ENCODE peak calls at places on chromosome 7, in seven cellular contexts. One of them, this sample, is unnamed.

GRCh38 chr7:126483972-126484371 is 768.8 kb downstream of the GRM8 start:
- DNase-seq in PC-3: no peak
- DNase-seq in H1: no peak
- DNase-seq in DND-41: no peak
- DNase-seq in GM23248: no peak
- DNase-seq in mammary epithelial cell: no peak
- DNase-seq in H9: no peak
- DNase-seq in this sample: no peak

GRCh38 chr7:146002431-146003078 is 114.0 kb upstream of the CNTNAP2 start:
- DNase-seq in PC-3: peak; percentile 8
- DNase-seq in H1: no peak
- DNase-seq in DND-41: no peak
- DNase-seq in GM23248: no peak
- DNase-seq in mammary epithelial cell: no peak
- DNase-seq in H9: no peak
- DNase-seq in this sample: peak; percentile 95

GRCh38 chr7:131364767-131365344 is 37.2 kb downstream of the MKLN1 start:
- DNase-seq in PC-3: no peak
- DNase-seq in H1: no peak
- DNase-seq in DND-41: no peak
- DNase-seq in GM23248: no peak
- DNase-seq in mammary epithelial cell: no peak
- DNase-seq in H9: no peak
- DNase-seq in this sample: no peak

GRCh38 chr7:2253525-2254244 is 11.7 kb downstream of the NUDT1 start:
- DNase-seq in PC-3: no peak
- DNase-seq in H1: no peak
- DNase-seq in DND-41: no peak
- DNase-seq in GM23248: no peak
- DNase-seq in mammary epithelial cell: no peak
- DNase-seq in H9: no peak
- DNase-seq in this sample: no peak

GRCh38 chr7:6071406-6071805 is 40.2 kb downstream of the ANKRD61 start:
- DNase-seq in PC-3: no peak
- DNase-seq in H1: no peak
- DNase-seq in DND-41: no peak
- DNase-seq in GM23248: no peak
- DNase-seq in mammary epithelial cell: no peak
- DNase-seq in H9: no peak
- DNase-seq in this sample: peak; percentile 90

GRCh38 chr7:96962221-96962620 is 43.1 kb upstream of the DLX6 start:
- DNase-seq in PC-3: peak; percentile 81
- DNase-seq in H1: no peak
- DNase-seq in DND-41: no peak
- DNase-seq in GM23248: no peak
- DNase-seq in mammary epithelial cell: no peak
- DNase-seq in H9: no peak
- DNase-seq in this sample: no peak

GRCh38 chr7:132240821-132241422 is 335.3 kb downstream of the PLXNA4 start:
- DNase-seq in PC-3: no peak
- DNase-seq in H1: no peak
- DNase-seq in DND-41: no peak
- DNase-seq in GM23248: no peak
- DNase-seq in mammary epithelial cell: no peak
- DNase-seq in H9: no peak
- DNase-seq in this sample: no peak

GRCh38 chr7:145216876-145217275 is 381.0 kb upstream of the TPK1 start:
- DNase-seq in PC-3: no peak
- DNase-seq in H1: no peak
- DNase-seq in DND-41: no peak
- DNase-seq in GM23248: no peak
- DNase-seq in mammary epithelial cell: no peak
- DNase-seq in H9: no peak
- DNase-seq in this sample: no peak

GRCh38 chr7:123649956-123650355 is 5.7 kb upstream of the LMOD2 start:
- DNase-seq in PC-3: peak; percentile 49
- DNase-seq in H1: no peak
- DNase-seq in DND-41: no peak
- DNase-seq in GM23248: peak; percentile 53
- DNase-seq in mammary epithelial cell: peak; percentile 45
- DNase-seq in H9: no peak
- DNase-seq in this sample: no peak

GRCh38 chr7:473870-474604 is 45.6 kb downstream of the PDGFA start:
- DNase-seq in PC-3: no peak
- DNase-seq in H1: no peak
- DNase-seq in DND-41: no peak
- DNase-seq in GM23248: no peak
- DNase-seq in mammary epithelial cell: no peak
- DNase-seq in H9: no peak
- DNase-seq in this sample: no peak

GRCh38 chr7:29370531-29371314 is 176.1 kb downstream of the CHN2 start:
- DNase-seq in PC-3: peak; percentile 70
- DNase-seq in H1: no peak
- DNase-seq in DND-41: no peak
- DNase-seq in GM23248: peak; percentile 71
- DNase-seq in mammary epithelial cell: peak; percentile 84
- DNase-seq in H9: no peak
- DNase-seq in this sample: no peak

GRCh38 chr7:111863269-111863668 is 301.0 kb upstream of the IMMP2L start:
- DNase-seq in PC-3: no peak
- DNase-seq in H1: no peak
- DNase-seq in DND-41: no peak
- DNase-seq in GM23248: no peak
- DNase-seq in mammary epithelial cell: no peak
- DNase-seq in H9: no peak
- DNase-seq in this sample: no peak

GRCh38 chr7:3790803-3791202 is 489.8 kb downstream of the SDK1 start:
- DNase-seq in PC-3: no peak
- DNase-seq in H1: no peak
- DNase-seq in DND-41: no peak
- DNase-seq in GM23248: no peak
- DNase-seq in mammary epithelial cell: no peak
- DNase-seq in H9: no peak
- DNase-seq in this sample: no peak

GRCh38 chr7:771241-772004 is 44.3 kb upstream of the PRKAR1B start:
- DNase-seq in PC-3: no peak
- DNase-seq in H1: no peak
- DNase-seq in DND-41: no peak
- DNase-seq in GM23248: peak; percentile 39
- DNase-seq in mammary epithelial cell: no peak
- DNase-seq in H9: no peak
- DNase-seq in this sample: no peak

GRCh38 chr7:5203138-5203537 is 13.1 kb downstream of the WIPI2 start:
- DNase-seq in PC-3: no peak
- DNase-seq in H1: no peak
- DNase-seq in DND-41: no peak
- DNase-seq in GM23248: no peak
- DNase-seq in mammary epithelial cell: no peak
- DNase-seq in H9: no peak
- DNase-seq in this sample: no peak

GRCh38 chr7:143975617-143976016 is 21.0 kb downstream of the OR2F1 start:
- DNase-seq in PC-3: no peak
- DNase-seq in H1: no peak
- DNase-seq in DND-41: no peak
- DNase-seq in GM23248: peak; percentile 10
- DNase-seq in mammary epithelial cell: no peak
- DNase-seq in H9: peak; percentile 30
- DNase-seq in this sample: no peak

GRCh38 chr7:82234457-82235049 is 209.0 kb downstream of the CACNA2D1 start:
- DNase-seq in PC-3: peak; percentile 60
- DNase-seq in H1: no peak
- DNase-seq in DND-41: no peak
- DNase-seq in GM23248: peak; percentile 72
- DNase-seq in mammary epithelial cell: no peak
- DNase-seq in H9: no peak
- DNase-seq in this sample: peak; percentile 33

GRCh38 chr7:83517026-83517700 is 131.8 kb downstream of the SEMA3E start:
- DNase-seq in PC-3: no peak
- DNase-seq in H1: no peak
- DNase-seq in DND-41: no peak
- DNase-seq in GM23248: no peak
- DNase-seq in mammary epithelial cell: no peak
- DNase-seq in H9: no peak
- DNase-seq in this sample: no peak

GRCh38 chr7:104931181-104931781 is 82.7 kb upstream of the KMT2E start:
- DNase-seq in PC-3: no peak
- DNase-seq in H1: no peak
- DNase-seq in DND-41: no peak
- DNase-seq in GM23248: no peak
- DNase-seq in mammary epithelial cell: no peak
- DNase-seq in H9: no peak
- DNase-seq in this sample: no peak

GRCh38 chr7:157438121-157439025 is 101.6 kb downstream of the DNAJB6 start:
- DNase-seq in PC-3: no peak
- DNase-seq in H1: peak; percentile 31
- DNase-seq in DND-41: no peak
- DNase-seq in GM23248: no peak
- DNase-seq in mammary epithelial cell: no peak
- DNase-seq in H9: no peak
- DNase-seq in this sample: no peak

GRCh38 chr7:32616625-32617024 is 121.3 kb downstream of the AVL9 start:
- DNase-seq in PC-3: peak; percentile 59
- DNase-seq in H1: no peak
- DNase-seq in DND-41: no peak
- DNase-seq in GM23248: peak; percentile 95
- DNase-seq in mammary epithelial cell: peak; percentile 83
- DNase-seq in H9: no peak
- DNase-seq in this sample: no peak

GRCh38 chr7:84912537-84912936 is 274.3 kb downstream of the SEMA3D start:
- DNase-seq in PC-3: no peak
- DNase-seq in H1: no peak
- DNase-seq in DND-41: no peak
- DNase-seq in GM23248: no peak
- DNase-seq in mammary epithelial cell: no peak
- DNase-seq in H9: no peak
- DNase-seq in this sample: no peak

GRCh38 chr7:84914598-84914997 is 272.3 kb downstream of the SEMA3D start:
- DNase-seq in PC-3: peak; percentile 30
- DNase-seq in H1: no peak
- DNase-seq in DND-41: no peak
- DNase-seq in GM23248: no peak
- DNase-seq in mammary epithelial cell: no peak
- DNase-seq in H9: no peak
- DNase-seq in this sample: no peak

GRCh38 chr7:84912018-84912417 is 274.8 kb downstream of the SEMA3D start:
- DNase-seq in PC-3: no peak
- DNase-seq in H1: no peak
- DNase-seq in DND-41: no peak
- DNase-seq in GM23248: no peak
- DNase-seq in mammary epithelial cell: no peak
- DNase-seq in H9: no peak
- DNase-seq in this sample: no peak

GRCh38 chr7:84913731-84914130 is 273.1 kb downstream of the SEMA3D start:
- DNase-seq in PC-3: peak; percentile 66
- DNase-seq in H1: no peak
- DNase-seq in DND-41: no peak
- DNase-seq in GM23248: peak; percentile 67
- DNase-seq in mammary epithelial cell: no peak
- DNase-seq in H9: no peak
- DNase-seq in this sample: no peak

DNA sequence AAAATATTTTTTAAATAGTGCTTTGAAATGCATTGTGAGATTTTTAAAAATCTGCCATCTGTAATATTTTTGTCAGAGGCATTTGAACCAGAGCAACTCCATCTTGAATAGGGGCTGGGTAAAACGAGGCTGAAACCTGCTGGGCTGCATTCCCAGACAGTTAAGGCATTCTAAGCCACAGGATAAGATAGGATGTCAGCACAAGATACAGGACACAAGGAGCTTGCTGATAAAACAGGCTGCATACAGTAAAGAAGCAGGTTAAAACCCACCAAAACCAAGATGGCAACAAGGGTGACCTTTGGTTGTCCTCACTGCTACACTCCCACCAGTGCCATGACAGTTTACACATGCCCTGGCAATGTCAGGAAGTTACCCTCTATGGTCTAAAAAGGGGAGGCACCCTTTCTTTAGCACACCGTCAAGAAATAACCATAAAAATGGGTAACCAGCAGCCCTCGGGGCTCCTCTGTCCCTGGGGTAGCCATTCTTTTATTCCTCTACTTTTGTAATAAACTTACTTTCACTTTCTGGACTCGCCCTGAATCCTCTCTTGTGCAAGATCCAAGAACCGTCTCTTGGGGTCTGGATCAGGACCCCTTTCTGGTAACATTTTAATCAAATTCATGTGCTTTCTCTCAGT is 273.7 kb downstream of the SEMA3D start:
- DNase-seq in PC-3: peak; percentile 17
- DNase-seq in H1: no peak
- DNase-seq in DND-41: no peak
- DNase-seq in GM23248: peak; percentile 25
- DNase-seq in mammary epithelial cell: no peak
- DNase-seq in H9: peak; percentile 51
- DNase-seq in this sample: no peak
- H2AFZ ChIP-seq in PC-3: peak overlapping the region; percentile 7
- H2AFZ ChIP-seq in H1: peak overlapping the region; percentile 26
- H2AFZ ChIP-seq in DND-41: no peak overlapping the region
- H2AFZ ChIP-seq in GM23248: peak overlapping the region; percentile 85
- H2AFZ ChIP-seq in mammary epithelial cell: peak overlapping the region; percentile 70
- H2AFZ ChIP-seq in H9: peak overlapping the region; percentile 2
- H2AFZ ChIP-seq in this sample: no peak overlapping the region

DNA sequence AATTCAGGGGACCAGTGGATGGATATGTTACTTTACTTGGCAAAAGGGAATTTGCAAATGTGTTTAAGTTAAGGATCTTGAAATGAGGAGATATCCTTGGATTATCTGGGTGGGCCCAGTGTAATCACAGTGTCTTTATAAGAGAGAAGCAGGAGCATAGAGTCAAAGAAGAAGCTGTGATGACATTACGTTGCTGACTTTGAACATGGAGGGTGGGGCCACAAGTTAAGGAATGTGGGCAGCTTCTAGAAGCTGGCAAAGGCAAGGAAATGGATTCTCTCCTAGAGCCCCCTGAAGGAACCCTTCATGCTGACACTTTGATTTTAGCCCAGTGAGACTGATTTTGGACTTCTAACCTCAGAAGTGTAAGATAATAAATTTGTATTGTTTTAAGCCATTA is 21.8 kb upstream of the SLC26A3 start:
- DNase-seq in PC-3: no peak
- DNase-seq in H1: no peak
- DNase-seq in DND-41: no peak
- DNase-seq in GM23248: no peak
- DNase-seq in mammary epithelial cell: no peak
- DNase-seq in H9: no peak
- DNase-seq in this sample: no peak
- H4K20me1 ChIP-seq in PC-3: no peaks in the 10 kb centered on the region
- H4K20me1 ChIP-seq in H1: no peaks in the 10 kb centered on the region
- H4K20me1 ChIP-seq in DND-41: no peaks in the 10 kb centered on the region
- H4K20me1 ChIP-seq in GM23248: no peaks in the 10 kb centered on the region
- H4K20me1 ChIP-seq in mammary epithelial cell: no peaks in the 10 kb centered on the region
- H4K20me1 ChIP-seq in H9: no peaks in the 10 kb centered on the region
- H4K20me1 ChIP-seq in this sample: no peaks in the 10 kb centered on the region

GRCh38 chr7:55526329-55526728 is 46.0 kb downstream of the VOPP1 start:
- DNase-seq in PC-3: no peak
- DNase-seq in H1: no peak
- DNase-seq in DND-41: no peak
- DNase-seq in GM23248: no peak
- DNase-seq in mammary epithelial cell: no peak
- DNase-seq in H9: no peak
- DNase-seq in this sample: no peak
- H3K4me1 ChIP-seq in PC-3: no peaks in the 10 kb centered on the region
- H3K4me1 ChIP-seq in H1: peaks cover 5% of the 10 kb centered on the region
- H3K4me1 ChIP-seq in DND-41: peaks cover 4% of the 10 kb centered on the region
- H3K4me1 ChIP-seq in GM23248: peaks cover under 1% of the 10 kb centered on the region
- H3K4me1 ChIP-seq in mammary epithelial cell: peaks cover 12% of the 10 kb centered on the region
- H3K4me1 ChIP-seq in H9: peaks cover 10% of the 10 kb centered on the region
- H3K4me1 ChIP-seq in this sample: peaks cover 65% of the 10 kb centered on the region

GRCh38 chr7:50653997-50654425 is 88.8 kb upstream of the DDC start:
- DNase-seq in PC-3: no peak
- DNase-seq in H1: peak; percentile 39
- DNase-seq in DND-41: no peak
- DNase-seq in GM23248: peak; percentile 74
- DNase-seq in mammary epithelial cell: no peak
- DNase-seq in H9: no peak
- DNase-seq in this sample: no peak
- H2AFZ ChIP-seq in PC-3: no peak overlapping the region
- H2AFZ ChIP-seq in H1: no peak overlapping the region
- H2AFZ ChIP-seq in DND-41: no peak overlapping the region
- H2AFZ ChIP-seq in GM23248: no peak overlapping the region
- H2AFZ ChIP-seq in mammary epithelial cell: no peak overlapping the region
- H2AFZ ChIP-seq in H9: no peak overlapping the region
- H2AFZ ChIP-seq in this sample: no peak overlapping the region

This sample was measured in OCI-LY7.